ENCODE peak calls at places on chromosomes 3 and 15, in six cellular contexts. N is BJ, Y is epithelial cell of proximal tubule, U is fibroblast of lung, A is PC-3, P is GM23338. S is an unnamed sample.

GRCh38 chr3:109176726-109177125 is 40.2 kb downstream of the C3orf85 start:
- DNase-seq in U (no peak), Y (no peak), N (no peak), P (no peak), A (no peak), S (no peak)

GRCh38 chr3:113698891-113699465 is 2.5 kb upstream of the USF3 start:
- DNase-seq in A (no peak), Y (no peak), N (no peak), P (peak), U (peak), S (no peak)

GRCh38 chr15:85402195-85402921 is 22.0 kb downstream of the AKAP13 start:
- DNase-seq in U (peak), Y (no peak), P (no peak), N (no peak), A (no peak), S (no peak)

GRCh38 chr3:179710079-179710478 is 57.2 kb downstream of the USP13 start:
- DNase-seq in P (peak), N (no peak), Y (no peak), A (no peak), U (no peak), S (no peak)

GRCh38 chr15:41438206-41438605 is 21.3 kb downstream of the RTF1 start:
- DNase-seq in P (no peak), Y (no peak), A (no peak), U (no peak), N (no peak), S (no peak)

GRCh38 chr15:72034859-72035650 is 82.9 kb downstream of the MYO9A start:
- DNase-seq in N (no peak), Y (no peak), A (no peak), P (no peak), U (no peak), S (no peak)

GRCh38 chr3:45560270-45561020 is 34.1 kb upstream of the LIMD1 start:
- DNase-seq in U (peak), N (no peak), P (no peak), A (no peak), Y (no peak), S (no peak)

GRCh38 chr3:197586181-197586580 is 30.4 kb upstream of the BDH1 start:
- DNase-seq in P (no peak), A (no peak), U (no peak), N (no peak), Y (no peak), S (no peak)

GRCh38 chr3:196546537-196546936 is 21.8 kb downstream of the WDR53 start:
- DNase-seq in P (no peak), Y (no peak), A (no peak), U (no peak), N (no peak), S (no peak)

GRCh38 chr15:80068578-80068977 is 9.1 kb downstream of the ZFAND6 start:
- DNase-seq in Y (no peak), N (peak), A (no peak), P (no peak), U (no peak), S (no peak)

GRCh38 chr15:59191855-59192237 is 14.8 kb upstream of the LDHAL6B start:
- DNase-seq in U (peak), A (peak), N (peak), Y (peak), P (no peak), S (peak)

GRCh38 chr3:103693831-103694230 is 1259.0 kb downstream of the ZPLD1 start:
- DNase-seq in A (no peak), N (no peak), Y (no peak), U (no peak), P (no peak), S (no peak)

GRCh38 chr3:126926684-126927404 is 56.1 kb upstream of the PLXNA1 start:
- DNase-seq in Y (no peak), A (peak), U (peak), P (no peak), N (peak), S (peak)

GRCh38 chr3:119643528-119643927 is 16.9 kb downstream of the POPDC2 start:
- DNase-seq in U (peak), N (peak), Y (peak), A (peak), P (no peak), S (peak)

GRCh38 chr3:25493786-25494185 is 65.7 kb downstream of the RARB start:
- DNase-seq in U (no peak), Y (no peak), N (peak), P (no peak), A (peak), S (no peak)

GRCh38 chr3:217436-217835 is 20.9 kb downstream of the CHL1 start:
- DNase-seq in N (no peak), U (no peak), P (no peak), A (no peak), Y (no peak), S (no peak)

GRCh38 chr3:134809412-134810051 is 14.5 kb downstream of the EPHB1 start:
- DNase-seq in P (peak), U (no peak), N (no peak), Y (no peak), A (no peak), S (no peak)

GRCh38 chr3:52059781-52060180 is 3.4 kb upstream of the DUSP7 start:
- DNase-seq in A (no peak), Y (no peak), P (no peak), N (no peak), U (no peak), S (no peak)

GRCh38 chr15:80615783-80616391 is 79.2 kb upstream of the ABHD17C start:
- DNase-seq in U (peak), A (peak), N (peak), Y (peak), P (no peak), S (peak)

GRCh38 chr3:141402476-141403171 is 34.3 kb downstream of the ZBTB38 start:
- DNase-seq in N (no peak), P (peak), Y (no peak), U (peak), A (peak), S (peak)

GRCh38 chr3:71077070-71077469 is 506.5 kb downstream of the FOXP1 start:
- DNase-seq in Y (no peak), P (no peak), U (no peak), A (no peak), N (no peak), S (no peak)

GRCh38 chr3:183823963-183824362 is 1.4 kb downstream of the MAP6D1 start:
- DNase-seq in A (peak), N (no peak), U (no peak), P (peak), Y (no peak), S (no peak)

GRCh38 chr3:195023989-195024388 is 247.0 kb downstream of the XXYLT1 start:
- DNase-seq in U (no peak), A (no peak), N (no peak), P (no peak), Y (no peak), S (no peak)

GRCh38 chr3:188818282-188818681 is 353.5 kb upstream of the TPRG1 start:
- DNase-seq in N (no peak), A (no peak), U (no peak), Y (no peak), P (no peak), S (no peak)

GRCh38 chr3:188817103-188817919 is 354.5 kb upstream of the TPRG1 start:
- DNase-seq in A (no peak), U (no peak), N (no peak), Y (no peak), P (no peak), S (no peak)

GRCh38 chr3:188821998-188822397 is 349.8 kb upstream of the TPRG1 start:
- DNase-seq in A (no peak), Y (no peak), P (no peak), U (no peak), N (no peak), S (no peak)

GRCh38 chr3:188819939-188820338 is 351.8 kb upstream of the TPRG1 start:
- DNase-seq in N (peak), A (no peak), P (no peak), Y (no peak), U (peak), S (peak)

GRCh38 chr3:188817920-188818239 is 353.9 kb upstream of the TPRG1 start:
- DNase-seq in A (no peak), Y (no peak), N (no peak), P (no peak), U (no peak), S (no peak)
- TF ChIP-seq CTCF in A (no peak), Y (no peak), N (no peak), P (no peak), U (no peak), S (no peak)

DNA sequence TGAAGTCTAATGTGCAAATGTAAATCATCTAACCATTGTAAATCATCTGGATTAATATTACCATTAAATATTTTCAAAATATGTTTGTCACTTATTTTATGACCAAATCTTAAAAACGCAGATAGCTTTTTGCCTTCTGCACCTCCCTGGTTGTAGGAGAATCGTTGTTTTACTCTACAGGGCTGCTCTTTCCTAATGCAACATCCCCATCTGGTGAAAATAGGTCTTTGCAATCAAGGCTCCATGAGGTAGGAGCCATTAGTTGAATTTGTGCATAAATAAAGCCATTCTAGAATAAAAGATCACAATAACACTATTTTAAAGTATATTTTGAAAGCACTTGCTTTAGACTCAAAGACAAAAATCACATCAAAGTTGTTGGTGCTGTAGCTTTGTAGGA is 535.6 kb upstream of the AGTR1 start:
- DNase-seq in N (no peak), A (no peak), P (peak), U (no peak), Y (no peak), S (no peak)
- TF ChIP-seq CTCF in N (no peak), A (peak), P (peak), U (no peak), Y (no peak), S (no peak)

DNA sequence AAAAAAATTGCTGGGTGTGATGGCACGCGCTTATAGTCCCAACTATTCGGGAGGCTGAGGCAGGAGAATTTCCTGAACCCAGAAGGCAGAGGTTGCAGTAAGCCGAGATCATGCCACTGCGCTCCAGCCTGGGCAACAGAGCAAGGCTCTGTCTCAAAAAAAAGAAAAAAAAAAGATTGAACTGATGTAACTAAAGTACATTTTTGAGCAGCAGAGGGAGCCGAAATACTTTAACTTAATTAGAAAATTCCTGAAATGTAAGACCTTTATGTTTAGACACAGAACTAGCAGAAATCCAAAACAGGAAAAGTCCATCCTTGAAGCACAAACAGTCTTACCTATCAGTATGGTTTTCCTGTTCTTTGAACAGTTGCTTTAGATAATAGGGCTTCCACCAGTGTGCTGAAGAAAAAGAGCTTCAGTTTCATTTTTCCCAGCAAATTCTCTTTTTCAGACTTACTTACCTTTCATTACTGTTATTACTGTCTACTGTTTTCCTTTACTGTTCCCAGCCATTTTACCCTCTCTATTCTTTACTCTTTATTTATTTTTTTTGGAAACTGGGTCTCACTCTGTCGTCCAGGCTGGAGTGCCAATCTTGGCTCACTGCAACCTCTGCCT is 33.4 kb upstream of the ZNF609 start:
- DNase-seq in P (peak), N (no peak), A (peak), U (peak), Y (no peak), S (peak)
- TF ChIP-seq CTCF in P (peak), N (peak), A (peak), U (peak), Y (no peak), S (peak)

DNA sequence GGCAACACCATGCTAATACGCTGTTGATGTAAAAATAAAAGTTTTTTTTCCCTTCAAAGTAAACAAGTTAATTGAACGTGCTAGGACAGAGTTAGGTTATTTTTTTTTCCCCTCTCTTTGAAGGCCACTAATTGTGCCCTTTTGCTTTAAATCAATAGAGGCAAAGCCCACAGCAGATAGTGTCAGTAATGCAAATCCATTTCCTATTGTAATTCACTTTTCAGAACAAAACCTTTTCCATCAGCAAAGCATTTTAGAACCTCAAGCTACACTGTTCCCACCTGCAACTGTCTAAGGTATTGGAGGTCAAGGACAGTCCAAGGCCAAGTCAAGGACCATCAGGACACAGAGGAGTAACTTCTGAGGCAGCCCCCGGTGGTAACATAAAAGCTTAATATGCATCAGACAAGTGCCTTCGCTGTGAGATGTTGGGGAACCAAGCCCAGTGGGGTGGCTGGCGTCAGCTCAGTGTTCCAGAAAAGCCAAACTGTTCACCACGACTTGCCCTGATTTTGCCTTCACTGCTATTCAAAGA is 65.7 kb upstream of the ICE2 start:
- DNase-seq in N (no peak), U (no peak), Y (no peak), A (no peak), P (peak), S (no peak)
- TF ChIP-seq CTCF in N (no peak), U (no peak), Y (no peak), A (no peak), P (no peak), S (no peak)

GRCh38 chr3:123725652-123726400 is 141.0 kb upstream of the HACD2 start:
- DNase-seq in U (no peak), Y (no peak), A (no peak), P (peak), N (no peak), S (no peak)
- TF ChIP-seq CTCF in U (no peak), Y (peak), A (peak), P (peak), N (no peak), S (peak)

DNA sequence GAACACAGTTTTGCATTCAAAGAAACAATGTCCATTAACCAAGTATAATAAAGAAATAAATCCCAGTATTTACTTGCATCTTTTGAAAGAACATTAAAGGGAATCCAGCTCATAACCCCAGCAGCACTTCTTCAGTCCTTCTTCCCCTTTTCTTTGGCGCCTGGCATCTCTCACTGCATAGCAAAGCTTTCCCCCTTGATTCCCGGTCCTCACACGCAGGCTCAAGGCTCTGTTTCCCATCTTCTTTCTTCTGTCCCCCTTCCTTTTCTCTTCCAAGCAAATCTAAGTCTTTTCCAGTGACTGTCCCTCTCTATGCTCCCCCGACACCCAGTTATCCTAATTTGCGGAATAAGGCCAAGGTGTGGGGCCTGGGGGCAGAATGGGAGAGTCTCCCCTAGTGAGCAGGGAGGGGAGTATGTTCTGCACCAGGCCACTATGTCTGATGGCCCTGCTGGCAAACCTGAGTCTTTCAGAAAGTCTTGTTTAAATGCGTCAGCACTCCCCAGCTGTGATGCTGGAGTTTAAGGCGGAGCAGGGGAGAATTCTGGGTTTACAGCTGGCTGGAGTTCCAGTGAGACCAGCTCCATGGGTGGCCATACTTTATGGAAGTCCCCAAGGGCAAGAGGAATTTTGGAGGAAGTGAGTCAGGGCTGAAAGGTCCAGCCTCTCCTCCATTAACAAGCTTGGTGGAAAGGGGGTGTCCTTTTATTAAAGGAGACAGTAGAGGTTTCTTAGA is 42.1 kb downstream of the GOLGA6A start:
- DNase-seq in N (peak), U (peak), Y (no peak), P (no peak), A (peak), S (peak)
- TF ChIP-seq CTCF in N (no peak), U (no peak), Y (no peak), P (no peak), A (no peak), S (no peak)

DNA sequence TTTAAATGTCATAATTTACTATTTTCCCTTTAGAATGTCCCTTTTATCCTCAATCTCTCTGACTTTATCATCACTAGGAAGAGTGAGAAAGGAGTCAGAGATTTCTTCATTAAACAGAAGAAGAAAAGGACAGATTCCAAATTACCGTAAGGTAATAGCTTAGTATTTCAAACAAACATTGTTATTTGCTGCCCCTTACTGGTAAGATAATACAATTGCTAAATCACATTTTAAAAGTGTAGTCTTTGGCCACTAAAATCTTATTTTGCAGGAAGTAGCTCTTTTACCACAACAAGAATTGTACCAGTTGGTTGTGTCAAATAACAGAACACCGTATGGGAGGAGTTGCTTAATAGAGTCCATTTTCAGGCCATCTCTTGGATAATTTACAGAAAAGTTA is 53.7 kb downstream of the CGGBP1 start:
- DNase-seq in N (peak), A (peak), P (peak), U (peak), Y (no peak), S (peak)
- TF ChIP-seq CTCF in N (peak), A (peak), P (peak), U (no peak), Y (no peak), S (peak)

DNA sequence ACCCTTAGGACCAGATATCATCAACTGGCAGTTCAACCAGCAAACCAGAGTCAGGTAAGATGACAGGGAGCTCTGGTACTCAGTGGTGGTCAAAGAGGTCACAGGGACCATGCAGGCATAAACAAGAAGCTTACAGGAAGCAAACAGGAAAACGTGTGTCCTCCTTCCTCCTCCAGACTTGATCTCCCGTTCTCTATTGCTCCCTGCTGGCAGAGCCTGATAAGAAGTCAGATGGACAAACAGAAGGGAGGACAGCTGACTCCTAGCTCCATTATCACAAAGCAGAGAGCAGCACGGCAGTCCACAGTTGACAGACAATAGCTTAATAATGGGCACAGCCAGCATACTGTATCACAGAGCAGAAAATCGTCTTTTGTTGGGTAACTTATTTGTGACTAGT is 156.5 kb upstream of the SLC2A2 start:
- DNase-seq in U (peak), P (no peak), N (no peak), A (peak), Y (no peak), S (peak)
- TF ChIP-seq CTCF in U (no peak), P (no peak), N (peak), A (peak), Y (peak), S (peak)

S was measured in MCF 10A.